ENCODE peak calls at places on chromosomes 6 and 20, in four cellular contexts. C, I, K and B are unnamed samples.

GRCh38 chr6:157392927-157393666 is 12.1 kb downstream of the ZDHHC14 start:
- DNase-seq in C (no peak), I (peak), K (no peak), B (no peak)

GRCh38 chr6:32057966-32058365 is 19.8 kb downstream of the CYP21A2 start:
- DNase-seq in C (no peak), I (no peak), K (no peak), B (no peak)

GRCh38 chr6:159594750-159595117 is 98.3 kb downstream of the SOD2 start:
- DNase-seq in C (peak), I (no peak), K (no peak), B (no peak)

GRCh38 chr6:146357578-146358340 is 185.9 kb upstream of the RAB32 start:
- DNase-seq in C (no peak), I (no peak), K (no peak), B (no peak)

GRCh38 chr6:74534485-74535211 is 671.2 kb downstream of the COL12A1 start:
- DNase-seq in C (peak), I (no peak), K (no peak), B (no peak)

GRCh38 chr6:136607204-136607931 is 57.1 kb upstream of the MAP7 start:
- DNase-seq in C (no peak), I (no peak), K (no peak), B (no peak)

GRCh38 chr20:37344506-37345338 is 1.2 kb upstream of the SRC start:
- DNase-seq in C (no peak), I (no peak), K (no peak), B (peak)

GRCh38 chr20:57390604-57391438 is at the start of gene RBM38:
- DNase-seq in C (peak), I (peak), K (peak), B (peak)

DNA sequence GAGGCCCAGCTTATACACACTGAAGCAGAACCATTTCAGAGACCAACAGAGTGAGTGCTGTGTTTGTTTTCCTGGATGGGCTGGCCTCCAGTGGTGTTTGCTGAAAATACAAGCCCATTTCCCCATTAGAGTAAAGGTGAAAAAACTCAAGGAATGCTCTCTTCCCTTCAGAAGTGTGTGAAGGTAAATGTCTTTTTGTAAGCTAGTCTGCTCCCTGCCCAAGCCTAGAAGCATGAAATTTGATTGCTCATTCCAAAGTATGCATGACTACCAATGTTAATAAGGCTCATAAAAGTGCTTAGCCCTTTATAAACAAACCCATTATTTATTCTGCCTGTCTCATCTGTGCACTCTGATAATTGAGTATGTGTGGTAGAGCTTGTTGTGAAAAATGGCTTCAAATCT is 59.1 kb downstream of the ADGRF1 start:
- DNase-seq in C (no peak), I (no peak), K (no peak), B (peak)
- TF ChIP-seq CTCF in C (peak), I (no peak), K (no peak), B (peak)

GRCh38 chr6:56668158-56668557 is 25.5 kb upstream of the DST start:
- DNase-seq in C (no peak), I (no peak), K (no peak), B (no peak)

GRCh38 chr6:56671651-56672461 is 29.2 kb upstream of the DST start:
- DNase-seq in C (no peak), I (peak), K (no peak), B (peak)

GRCh38 chr6:56669041-56669440 is 26.4 kb upstream of the DST start:
- DNase-seq in C (no peak), I (no peak), K (no peak), B (no peak)

GRCh38 chr6:56669585-56669984 is 26.9 kb upstream of the DST start:
- DNase-seq in C (no peak), I (no peak), K (no peak), B (no peak)

GRCh38 chr6:56671160-56671559 is 28.5 kb upstream of the DST start:
- DNase-seq in C (no peak), I (no peak), K (no peak), B (no peak)
- TF ChIP-seq CTCF in C (no peak), I (no peak), K (no peak), B (peak)

GRCh38 chr20:45300961-45301360 is 5.7 kb upstream of the RBPJL start:
- DNase-seq in C (peak), I (no peak), K (no peak), B (peak)
- TF ChIP-seq CTCF in C (no peak), I (peak), K (peak), B (peak)

DNA sequence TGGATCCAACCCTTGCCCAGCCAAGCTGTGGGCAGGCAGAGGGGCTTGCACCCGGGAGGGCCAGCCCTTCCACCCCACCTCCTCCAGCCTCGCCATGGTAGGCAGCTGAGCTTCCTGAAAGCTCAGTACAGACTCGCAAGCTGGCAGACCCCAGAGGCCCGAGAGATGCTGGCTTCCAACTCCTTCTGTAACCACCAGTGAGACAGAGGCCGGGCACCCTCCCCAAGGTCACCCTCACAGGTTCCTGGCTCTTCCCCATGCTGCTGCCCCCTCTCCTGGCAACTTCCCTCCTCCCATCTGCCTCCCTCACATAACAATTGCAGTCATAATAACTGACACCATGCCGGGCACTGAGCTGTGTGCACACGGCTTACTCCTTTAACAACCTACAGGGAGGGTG is 26.2 kb upstream of the NOL4L start:
- DNase-seq in C (no peak), I (peak), K (no peak), B (no peak)
- TF ChIP-seq CTCF in C (no peak), I (no peak), K (no peak), B (no peak)

GRCh38 chr6:106085984-106086832 is at the start of gene PRDM1:
- DNase-seq in C (peak), I (peak), K (peak), B (peak)
- TF ChIP-seq CTCF in C (no peak), I (no peak), K (no peak), B (peak)

GRCh38 chr20:3767434-3768341 is at the start of gene ADISSP:
- DNase-seq in C (peak), I (peak), K (peak), B (peak)
- TF ChIP-seq CTCF in C (no peak), I (no peak), K (peak), B (no peak)

GRCh38 chr20:44584103-44584690 is 1.8 kb downstream of the PKIG start:
- DNase-seq in C (no peak), I (no peak), K (no peak), B (no peak)

GRCh38 chr20:44585042-44585968 is 2.9 kb downstream of the PKIG start:
- DNase-seq in C (no peak), I (no peak), K (no peak), B (no peak)

GRCh38 chr20:44589522-44589921 is 7.1 kb downstream of the PKIG start:
- DNase-seq in C (no peak), I (no peak), K (no peak), B (no peak)

GRCh38 chr20:44586289-44586911 is 4.0 kb downstream of the PKIG start:
- DNase-seq in C (no peak), I (no peak), K (no peak), B (no peak)

DNA sequence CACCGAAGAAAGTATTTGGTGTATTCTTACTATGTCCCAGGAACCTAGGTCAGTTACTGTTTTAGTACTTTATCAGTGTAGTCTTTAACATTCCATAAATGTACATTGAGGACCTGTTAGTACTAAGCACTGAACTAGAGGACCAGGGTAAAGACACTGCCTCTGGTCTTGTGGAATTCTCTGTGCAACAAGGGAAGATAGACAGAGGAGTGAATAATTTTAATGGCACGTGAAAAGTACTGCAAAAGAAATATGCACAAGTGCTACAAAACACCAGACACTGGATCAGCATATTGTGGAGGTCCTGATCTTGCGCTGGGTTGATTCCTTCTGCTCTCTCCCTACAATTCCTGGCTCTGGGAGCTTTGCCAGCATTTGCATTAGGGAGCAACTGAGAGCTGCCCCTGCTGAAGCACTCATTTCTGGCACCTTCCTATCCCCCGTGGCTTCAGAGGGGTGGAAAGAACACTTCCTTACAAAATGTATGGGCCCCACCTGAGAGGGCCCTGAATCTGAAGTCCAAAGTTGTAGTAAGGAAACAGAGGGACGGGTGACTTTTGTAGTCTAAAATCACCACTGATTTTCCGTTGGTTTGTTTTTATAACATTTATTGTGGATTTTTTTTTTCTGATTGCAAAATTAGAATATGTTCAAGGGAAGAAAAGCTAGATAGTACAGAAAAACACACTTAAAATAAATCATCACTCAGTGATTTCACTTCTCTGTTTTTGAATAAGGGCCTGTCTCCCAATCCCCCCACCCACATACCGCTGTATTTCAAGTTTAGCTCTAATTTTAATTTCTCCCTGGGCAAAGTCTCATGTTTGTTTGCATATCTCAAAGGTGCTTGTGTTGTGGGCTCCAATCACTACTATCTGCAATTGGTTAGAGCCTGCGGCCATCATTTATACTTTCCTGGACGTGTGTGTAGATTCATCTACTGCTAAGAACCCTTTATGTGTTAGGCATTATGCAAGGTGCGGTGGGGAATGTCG is 4.9 kb downstream of the PKIG start:
- DNase-seq in C (no peak), I (no peak), K (no peak), B (no peak)
- TF ChIP-seq CTCF in C (no peak), I (no peak), K (no peak), B (no peak)

GRCh38 chr20:43655937-43656336 is 11.0 kb upstream of the MYBL2 start:
- DNase-seq in C (no peak), I (no peak), K (no peak), B (peak)

GRCh38 chr20:43658723-43659419 is 8.0 kb upstream of the MYBL2 start:
- DNase-seq in C (no peak), I (no peak), K (no peak), B (peak)

GRCh38 chr20:43653966-43654365 is 12.9 kb upstream of the MYBL2 start:
- DNase-seq in C (no peak), I (no peak), K (no peak), B (peak)

GRCh38 chr20:43662943-43663655 is 3.8 kb upstream of the MYBL2 start:
- DNase-seq in C (no peak), I (no peak), K (no peak), B (peak)

GRCh38 chr20:43658068-43658722 is 8.7 kb upstream of the MYBL2 start:
- DNase-seq in C (no peak), I (no peak), K (no peak), B (peak)
- TF ChIP-seq CTCF in C (no peak), I (no peak), K (no peak), B (peak)

GRCh38 chr6:43355862-43356590 is 13.4 kb downstream of the ZNF318 start:
- DNase-seq in C (no peak), I (no peak), K (no peak), B (peak)
- TF ChIP-seq CTCF in C (peak), I (no peak), K (peak), B (peak)

GRCh38 chr6:117352466-117353081 is 73.2 kb downstream of the ROS1 start:
- DNase-seq in C (peak), I (no peak), K (no peak), B (no peak)
- TF ChIP-seq CTCF in C (peak), I (peak), K (peak), B (peak)